ENCODE peak calls at places on chromosome 14, in seven cellular contexts. One of them, this sample, is unnamed.

GRCh38 chr14:61281186-61281676 is at the start of gene TMEM30B:
- DNase-seq in heart left ventricle: no peak
- DNase-seq in neural progenitor cell: no peak
- DNase-seq in suprapubic skin: no peak
- DNase-seq in CD8-positive, alpha-beta T cell: peak; percentile 59
- DNase-seq in uterus: no peak
- DNase-seq in A673: no peak
- DNase-seq in this sample: no peak

GRCh38 chr14:103057028-103057371 is 349 bp downstream of the CDC42BPB start:
- DNase-seq in A673: peak; percentile 27
- DNase-seq in uterus: no peak
- DNase-seq in neural progenitor cell: no peak
- DNase-seq in suprapubic skin: no peak
- DNase-seq in CD8-positive, alpha-beta T cell: no peak
- DNase-seq in heart left ventricle: no peak
- DNase-seq in this sample: no peak

GRCh38 chr14:92938235-92938875 is 15.4 kb downstream of the CHGA start:
- DNase-seq in suprapubic skin: no peak
- DNase-seq in A673: no peak
- DNase-seq in CD8-positive, alpha-beta T cell: no peak
- DNase-seq in neural progenitor cell: no peak
- DNase-seq in heart left ventricle: no peak
- DNase-seq in uterus: no peak
- DNase-seq in this sample: no peak

GRCh38 chr14:95056476-95056875 is 100.9 kb downstream of the DICER1 start:
- DNase-seq in CD8-positive, alpha-beta T cell: no peak
- DNase-seq in A673: no peak
- DNase-seq in neural progenitor cell: no peak
- DNase-seq in suprapubic skin: no peak
- DNase-seq in uterus: no peak
- DNase-seq in heart left ventricle: no peak
- DNase-seq in this sample: no peak

GRCh38 chr14:59870277-59871165 is at the start of gene RTN1:
- DNase-seq in suprapubic skin: peak; percentile 79
- DNase-seq in heart left ventricle: peak; percentile 48
- DNase-seq in uterus: no peak
- DNase-seq in A673: peak; percentile 74
- DNase-seq in CD8-positive, alpha-beta T cell: peak; percentile 18
- DNase-seq in neural progenitor cell: peak; percentile 87
- DNase-seq in this sample: no peak

GRCh38 chr14:105485720-105486332 is 860 bp upstream of the CRIP1 start:
- DNase-seq in CD8-positive, alpha-beta T cell: peak; percentile 50
- DNase-seq in uterus: no peak
- DNase-seq in A673: peak; percentile 64
- DNase-seq in suprapubic skin: no peak
- DNase-seq in heart left ventricle: peak; percentile 67
- DNase-seq in neural progenitor cell: peak; percentile 81
- DNase-seq in this sample: no peak

GRCh38 chr14:80364816-80365215 is 153.5 kb upstream of the DIO2 start:
- DNase-seq in CD8-positive, alpha-beta T cell: no peak
- DNase-seq in heart left ventricle: no peak
- DNase-seq in A673: no peak
- DNase-seq in neural progenitor cell: no peak
- DNase-seq in suprapubic skin: no peak
- DNase-seq in uterus: no peak
- DNase-seq in this sample: no peak

GRCh38 chr14:40417777-40418401 is 985.7 kb upstream of the FBXO33 start:
- DNase-seq in heart left ventricle: no peak
- DNase-seq in uterus: no peak
- DNase-seq in CD8-positive, alpha-beta T cell: no peak
- DNase-seq in A673: peak; percentile 66
- DNase-seq in suprapubic skin: no peak
- DNase-seq in neural progenitor cell: peak; percentile 71
- DNase-seq in this sample: no peak

GRCh38 chr14:53432378-53432802 is 279.3 kb upstream of the DDHD1 start:
- DNase-seq in neural progenitor cell: peak; percentile 71
- DNase-seq in CD8-positive, alpha-beta T cell: no peak
- DNase-seq in heart left ventricle: no peak
- DNase-seq in uterus: no peak
- DNase-seq in A673: peak; percentile 46
- DNase-seq in suprapubic skin: no peak
- DNase-seq in this sample: no peak

GRCh38 chr14:77746064-77746463 is 14.9 kb downstream of the SNW1 start:
- DNase-seq in CD8-positive, alpha-beta T cell: no peak
- DNase-seq in neural progenitor cell: no peak
- DNase-seq in A673: no peak
- DNase-seq in suprapubic skin: no peak
- DNase-seq in uterus: no peak
- DNase-seq in heart left ventricle: no peak
- DNase-seq in this sample: no peak

GRCh38 chr14:98182385-98183055 is 1089.5 kb downstream of the BCL11B start:
- DNase-seq in uterus: no peak
- DNase-seq in suprapubic skin: no peak
- DNase-seq in heart left ventricle: no peak
- DNase-seq in A673: no peak
- DNase-seq in CD8-positive, alpha-beta T cell: no peak
- DNase-seq in neural progenitor cell: no peak
- DNase-seq in this sample: no peak

GRCh38 chr14:50770586-50770985 is 60.4 kb downstream of the NIN start:
- DNase-seq in neural progenitor cell: no peak
- DNase-seq in CD8-positive, alpha-beta T cell: no peak
- DNase-seq in heart left ventricle: no peak
- DNase-seq in suprapubic skin: no peak
- DNase-seq in A673: no peak
- DNase-seq in uterus: no peak
- DNase-seq in this sample: no peak

GRCh38 chr14:100535287-100536131 is 51.7 kb downstream of the BEGAIN start:
- DNase-seq in A673: no peak
- DNase-seq in neural progenitor cell: no peak
- DNase-seq in uterus: peak; percentile 12
- DNase-seq in suprapubic skin: peak; percentile 66
- DNase-seq in CD8-positive, alpha-beta T cell: no peak
- DNase-seq in heart left ventricle: no peak
- DNase-seq in this sample: no peak

GRCh38 chr14:92575061-92575772 is 61.6 kb downstream of the RIN3 start:
- DNase-seq in uterus: no peak
- DNase-seq in A673: no peak
- DNase-seq in CD8-positive, alpha-beta T cell: no peak
- DNase-seq in heart left ventricle: no peak
- DNase-seq in neural progenitor cell: no peak
- DNase-seq in suprapubic skin: no peak
- DNase-seq in this sample: no peak

GRCh38 chr14:34604990-34605389 is 25.0 kb downstream of the SNX6 start:
- DNase-seq in suprapubic skin: no peak
- DNase-seq in CD8-positive, alpha-beta T cell: no peak
- DNase-seq in neural progenitor cell: no peak
- DNase-seq in A673: no peak
- DNase-seq in heart left ventricle: no peak
- DNase-seq in uterus: no peak
- DNase-seq in this sample: no peak

GRCh38 chr14:68549966-68550705 is 242.7 kb downstream of the ZFP36L1 start:
- DNase-seq in CD8-positive, alpha-beta T cell: no peak
- DNase-seq in suprapubic skin: no peak
- DNase-seq in heart left ventricle: no peak
- DNase-seq in A673: peak; percentile 40
- DNase-seq in neural progenitor cell: no peak
- DNase-seq in uterus: peak; percentile 29
- DNase-seq in this sample: no peak

GRCh38 chr14:66070542-66071319 is 415.4 kb upstream of the CCDC196 start:
- DNase-seq in uterus: no peak
- DNase-seq in neural progenitor cell: peak; percentile 78
- DNase-seq in CD8-positive, alpha-beta T cell: peak; percentile 64
- DNase-seq in A673: peak; percentile 50
- DNase-seq in suprapubic skin: no peak
- DNase-seq in heart left ventricle: peak; percentile 18
- DNase-seq in this sample: no peak

DNA sequence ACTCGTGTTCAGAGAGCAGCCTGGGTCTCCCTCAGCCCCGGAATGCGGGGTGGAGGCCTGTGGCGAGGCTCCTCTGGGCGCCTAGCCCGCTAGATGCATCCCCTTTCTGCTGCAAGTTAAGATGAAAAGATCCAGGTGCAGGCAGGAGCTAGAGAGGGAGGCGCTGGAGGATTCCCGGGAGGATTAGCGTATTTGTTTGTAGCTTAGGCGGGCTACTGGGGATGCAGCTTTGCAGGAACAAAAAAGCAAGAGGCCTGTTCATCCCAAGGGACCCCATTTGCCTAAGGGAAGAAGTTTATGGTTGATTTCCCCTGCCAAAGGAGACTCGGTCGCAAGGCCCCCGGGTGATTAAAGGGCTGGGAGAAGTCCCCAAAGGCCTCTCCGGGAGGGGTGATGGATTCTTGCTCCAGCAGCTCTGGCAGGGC is 818 bp downstream of the CCDC177 start:
- DNase-seq in neural progenitor cell: peak; percentile 95
- DNase-seq in CD8-positive, alpha-beta T cell: no peak
- DNase-seq in suprapubic skin: no peak
- DNase-seq in A673: peak; percentile 66
- DNase-seq in uterus: no peak
- DNase-seq in heart left ventricle: no peak
- DNase-seq in this sample: no peak
- H3K27me3 ChIP-seq in neural progenitor cell: no peaks in the 10 kb centered on the region
- H3K27me3 ChIP-seq in CD8-positive, alpha-beta T cell: peaks cover 15% of the 10 kb centered on the region
- H3K27me3 ChIP-seq in suprapubic skin: peaks cover 77% of the 10 kb centered on the region
- H3K27me3 ChIP-seq in A673: peaks cover 89% of the 10 kb centered on the region
- H3K27me3 ChIP-seq in uterus: peaks cover 25% of the 10 kb centered on the region
- H3K27me3 ChIP-seq in heart left ventricle: peaks cover 60% of the 10 kb centered on the region
- H3K27me3 ChIP-seq in this sample: peaks cover 72% of the 10 kb centered on the region

GRCh38 chr14:21308132-21308478 is 28.2 kb downstream of the RPGRIP1 start:
- DNase-seq in CD8-positive, alpha-beta T cell: no peak
- DNase-seq in suprapubic skin: no peak
- DNase-seq in heart left ventricle: no peak
- DNase-seq in neural progenitor cell: no peak
- DNase-seq in A673: no peak
- DNase-seq in uterus: no peak
- DNase-seq in this sample: no peak

GRCh38 chr14:21309956-21310355 is 30.1 kb downstream of the RPGRIP1 start:
- DNase-seq in uterus: no peak
- DNase-seq in neural progenitor cell: no peak
- DNase-seq in CD8-positive, alpha-beta T cell: no peak
- DNase-seq in heart left ventricle: no peak
- DNase-seq in A673: no peak
- DNase-seq in suprapubic skin: no peak
- DNase-seq in this sample: no peak

GRCh38 chr14:21308479-21309237 is 28.8 kb downstream of the RPGRIP1 start:
- DNase-seq in neural progenitor cell: peak; percentile 97
- DNase-seq in CD8-positive, alpha-beta T cell: peak; percentile 80
- DNase-seq in suprapubic skin: no peak
- DNase-seq in uterus: peak; percentile 57
- DNase-seq in A673: peak; percentile 89
- DNase-seq in heart left ventricle: peak; percentile 59
- DNase-seq in this sample: peak; percentile 83

GRCh38 chr14:21309238-21309636 is 29.4 kb downstream of the RPGRIP1 start:
- DNase-seq in uterus: no peak
- DNase-seq in A673: no peak
- DNase-seq in suprapubic skin: no peak
- DNase-seq in CD8-positive, alpha-beta T cell: no peak
- DNase-seq in heart left ventricle: no peak
- DNase-seq in neural progenitor cell: no peak
- DNase-seq in this sample: no peak

GRCh38 chr14:21307641-21308040 is 27.8 kb downstream of the RPGRIP1 start:
- DNase-seq in A673: no peak
- DNase-seq in uterus: no peak
- DNase-seq in CD8-positive, alpha-beta T cell: no peak
- DNase-seq in neural progenitor cell: no peak
- DNase-seq in heart left ventricle: no peak
- DNase-seq in suprapubic skin: no peak
- DNase-seq in this sample: no peak
- H3K4me3 ChIP-seq in A673: no peak overlapping the region
- H3K4me3 ChIP-seq in uterus: no peak overlapping the region
- H3K4me3 ChIP-seq in CD8-positive, alpha-beta T cell: no peak overlapping the region
- H3K4me3 ChIP-seq in neural progenitor cell: peak overlapping the region; percentile 60
- H3K4me3 ChIP-seq in heart left ventricle: no peak overlapping the region
- H3K4me3 ChIP-seq in suprapubic skin: no peak overlapping the region
- H3K4me3 ChIP-seq in this sample: no peak overlapping the region

GRCh38 chr14:88473791-88474190 is 81.0 kb downstream of the PTPN21 start:
- DNase-seq in heart left ventricle: no peak
- DNase-seq in suprapubic skin: no peak
- DNase-seq in neural progenitor cell: no peak
- DNase-seq in CD8-positive, alpha-beta T cell: no peak
- DNase-seq in uterus: no peak
- DNase-seq in A673: no peak
- DNase-seq in this sample: no peak
- H3K36me3 ChIP-seq in heart left ventricle: peaks cover 21% of the 10 kb centered on the region
- H3K36me3 ChIP-seq in suprapubic skin: peaks cover 55% of the 10 kb centered on the region
- H3K36me3 ChIP-seq in neural progenitor cell: no peaks in the 10 kb centered on the region
- H3K36me3 ChIP-seq in CD8-positive, alpha-beta T cell: no peaks in the 10 kb centered on the region
- H3K36me3 ChIP-seq in uterus: no peaks in the 10 kb centered on the region
- H3K36me3 ChIP-seq in A673: no peaks in the 10 kb centered on the region
- H3K36me3 ChIP-seq in this sample: peaks cover 3% of the 10 kb centered on the region

GRCh38 chr14:36664322-36665193 is 2.9 kb downstream of the PAX9 start:
- DNase-seq in A673: peak; percentile 85
- DNase-seq in CD8-positive, alpha-beta T cell: no peak
- DNase-seq in suprapubic skin: no peak
- DNase-seq in neural progenitor cell: no peak
- DNase-seq in uterus: no peak
- DNase-seq in heart left ventricle: no peak
- DNase-seq in this sample: no peak
- H3K27me3 ChIP-seq in A673: no peaks in the 10 kb centered on the region
- H3K27me3 ChIP-seq in CD8-positive, alpha-beta T cell: peaks cover 38% of the 10 kb centered on the region
- H3K27me3 ChIP-seq in suprapubic skin: peaks cover 90% of the 10 kb centered on the region
- H3K27me3 ChIP-seq in neural progenitor cell: peaks cover 100% of the 10 kb centered on the region
- H3K27me3 ChIP-seq in uterus: peaks cover 10% of the 10 kb centered on the region
- H3K27me3 ChIP-seq in heart left ventricle: peaks cover 91% of the 10 kb centered on the region
- H3K27me3 ChIP-seq in this sample: peaks cover 72% of the 10 kb centered on the region

This sample was measured in kidney epithelial cell.